ENCODE peak calls at places on chromosomes 11 and 22, in five cellular contexts. Y is left cardiac atrium; X is progenitor cell of endocrine pancreas; M is CD8-positive, alpha-beta memory T cell; N is stimulated activated CD4-positive, alpha-beta T cell treated with anti-CD3 and anti-CD28 coated beads, Interleukin-12 subunit alpha, Interleukin-12 subunit beta, amount 100 ng/mL, for 4 hours. L is an unnamed sample.

GRCh38 chr22:44449061-44449682 is 48.9 kb downstream of the RTL6 start:
- DNase-seq in Y (no peak), N (no peak), M (no peak), X (no peak), L (no peak)

GRCh38 chr11:69801513-69802335 is 17.5 kb downstream of the FGF3 start:
- DNase-seq in X (peak), Y (no peak), M (no peak), N (peak), L (no peak)

GRCh38 chr11:3104961-3105790 is 48.0 kb upstream of the CARS1 start:
- DNase-seq in X (no peak), M (no peak), Y (no peak), N (no peak), L (no peak)

GRCh38 chr11:113289341-113290187 is 24.8 kb upstream of the TTC12 start:
- DNase-seq in M (peak), X (peak), N (peak), Y (peak), L (peak)

GRCh38 chr11:126219547-126219946 is 8.0 kb downstream of the FAM118B start:
- DNase-seq in X (no peak), N (no peak), M (no peak), Y (no peak), L (no peak)

GRCh38 chr11:45959851-45960250 is 37.4 kb downstream of the LARGE2 start:
- DNase-seq in N (no peak), Y (no peak), X (no peak), M (no peak), L (no peak)

GRCh38 chr11:5380740-5381342 is 2.8 kb upstream of the OR51M1 start:
- DNase-seq in M (no peak), N (peak), Y (peak), X (peak), L (peak)

GRCh38 chr22:39207141-39208012 is 37.4 kb downstream of the PDGFB start:
- DNase-seq in X (no peak), Y (peak), N (no peak), M (peak), L (peak)

GRCh38 chr11:72085836-72086475 is 5.3 kb downstream of the LRRC51 start:
- DNase-seq in X (no peak), Y (no peak), M (no peak), N (no peak), L (no peak)

GRCh38 chr11:19955660-19956059 is 204.6 kb downstream of the DBX1 start:
- DNase-seq in M (no peak), Y (no peak), N (no peak), X (no peak), L (no peak)

GRCh38 chr11:64713781-64714363 is 9.1 kb downstream of the NRXN2 start:
- DNase-seq in Y (no peak), N (no peak), X (no peak), M (no peak), L (no peak)

GRCh38 chr22:28674121-28674563 is 5.5 kb downstream of the TTC28 start:
- DNase-seq in X (no peak), Y (no peak), M (peak), N (no peak), L (no peak)

GRCh38 chr11:124669193-124669592 is 4.3 kb downstream of the SIAE start:
- DNase-seq in M (peak), Y (peak), N (peak), X (peak), L (peak)

GRCh38 chr22:44497218-44497903 is 672 bp downstream of the RTL6 start:
- DNase-seq in X (no peak), Y (peak), N (no peak), M (peak), L (no peak)

GRCh38 chr22:29269230-29269604 is 1.1 kb downstream of the EWSR1 start:
- DNase-seq in M (no peak), Y (no peak), N (no peak), X (no peak), L (no peak)

GRCh38 chr11:64566042-64566914 is 24.7 kb upstream of the SLC22A12 start:
- DNase-seq in M (no peak), Y (peak), X (no peak), N (peak), L (peak)

GRCh38 chr11:65045061-65045460 is 4.1 kb downstream of the SAC3D1 start:
- DNase-seq in Y (no peak), X (no peak), N (no peak), M (no peak), L (no peak)